ENCODE peak calls at places on chromosomes 7 and 10, in six cellular contexts. B, A, T, Q, F and S are unnamed samples.
A peak's percentile ranks its signal among the peaks of the same experiment; 100 is the strongest.

GRCh38 chr7:135877799-135878198 is 99.4 kb downstream of the MTPN start:
- DNase-seq in B (peak; percentile 44), A (no peak), T (no peak), Q (peak; percentile 33), F (no peak), S (peak; percentile 91)

GRCh38 chr10:58723977-58724376 is 211.3 kb downstream of the BICC1 start:
- DNase-seq in B (no peak), A (no peak), T (no peak), Q (peak; percentile 49), F (no peak), S (no peak)

GRCh38 chr7:74226633-74227032 is 16.8 kb downstream of the LAT2 start:
- DNase-seq in B (no peak), A (no peak), T (no peak), Q (no peak), F (no peak), S (no peak)

GRCh38 chr10:95279042-95279820 is 11.6 kb downstream of the PDLIM1 start:
- DNase-seq in B (peak; percentile 78), A (no peak), T (no peak), Q (peak; percentile 81), F (no peak), S (no peak)

GRCh38 chr7:23065974-23066373 is 39.6 kb upstream of the KLHL7 start:
- DNase-seq in B (no peak), A (no peak), T (no peak), Q (peak; percentile 48), F (no peak), S (no peak)

GRCh38 chr7:90749774-90750173 is 153.7 kb downstream of the CDK14 start:
- DNase-seq in B (peak; percentile 30), A (no peak), T (no peak), Q (peak; percentile 33), F (no peak), S (no peak)

GRCh38 chr7:81525901-81526300 is 243.9 kb downstream of the HGF start:
- DNase-seq in B (no peak), A (no peak), T (no peak), Q (no peak), F (no peak), S (no peak)

GRCh38 chr7:141409911-141410329 is 141.3 kb upstream of the AGK start:
- DNase-seq in B (no peak), A (peak; percentile 61), T (no peak), Q (no peak), F (peak; percentile 53), S (no peak)

GRCh38 chr7:27185708-27186449 is 847 bp upstream of the HOXA11 start:
- DNase-seq in B (peak; percentile 9), A (peak; percentile 35), T (no peak), Q (no peak), F (no peak), S (no peak)

GRCh38 chr7:81301815-81302214 is 383.0 kb upstream of the SEMA3C start:
- DNase-seq in B (no peak), A (no peak), T (no peak), Q (no peak), F (no peak), S (no peak)

GRCh38 chr7:21318190-21318915 is 109.5 kb upstream of the SP4 start:
- DNase-seq in B (peak; percentile 56), A (no peak), T (no peak), Q (no peak), F (no peak), S (no peak)

GRCh38 chr10:80532571-80532970 is 5.1 kb upstream of the SH2D4B start:
- DNase-seq in B (no peak), A (no peak), T (no peak), Q (no peak), F (no peak), S (no peak)
- H2AFZ ChIP-seq in B (no peak overlapping the region), A (no peak overlapping the region), T (no peak overlapping the region), Q (no peak overlapping the region), F (no peak overlapping the region), S (no peak overlapping the region)

GRCh38 chr7:106374437-106374836 is 89.7 kb upstream of the NAMPT start:
- DNase-seq in B (no peak), A (no peak), T (no peak), Q (no peak), F (no peak), S (no peak)
- H3K27ac ChIP-seq in B (no peak overlapping the region), A (no peak overlapping the region), T (no peak overlapping the region), Q (no peak overlapping the region), F (no peak overlapping the region), S (no peak overlapping the region)

GRCh38 chr10:72321248-72322029 is 33.3 kb downstream of the DNAJB12 start:
- DNase-seq in B (no peak), A (no peak), T (no peak), Q (no peak), F (no peak), S (no peak)
- H2BK5ac ChIP-seq in B (peak overlapping the region; percentile 36), A (no peak overlapping the region), T (peak overlapping the region; percentile 97), Q (peak overlapping the region; percentile 93), F (no peak overlapping the region), S (peak overlapping the region; percentile 75)

GRCh38 chr10:88493676-88494483 is 89.2 kb downstream of the RNLS start:
- DNase-seq in B (no peak), A (no peak), T (no peak), Q (peak; percentile 85), F (no peak), S (no peak)
- H2AFZ ChIP-seq in B (no peak overlapping the region), A (no peak overlapping the region), T (no peak overlapping the region), Q (no peak overlapping the region), F (no peak overlapping the region), S (no peak overlapping the region)

GRCh38 chr10:132450825-132451505 is 54.0 kb downstream of the PWWP2B start:
- DNase-seq in B (no peak), A (no peak), T (no peak), Q (no peak), F (no peak), S (no peak)
- H3K27ac ChIP-seq in B (no peak overlapping the region), A (no peak overlapping the region), T (no peak overlapping the region), Q (no peak overlapping the region), F (no peak overlapping the region), S (no peak overlapping the region)

GRCh38 chr7:77537136-77537594 is at the start of gene PTPN12:
- DNase-seq in B (no peak), A (no peak), T (no peak), Q (no peak), F (no peak), S (peak; percentile 83)

GRCh38 chr7:77537595-77538185 is 595 bp downstream of the PTPN12 start:
- DNase-seq in B (no peak), A (no peak), T (no peak), Q (no peak), F (peak; percentile 59), S (peak; percentile 18)

GRCh38 chr7:77538908-77539212 is 1.8 kb downstream of the PTPN12 start:
- DNase-seq in B (no peak), A (no peak), T (no peak), Q (no peak), F (no peak), S (no peak)

GRCh38 chr7:77536413-77537135 is 521 bp upstream of the PTPN12 start:
- DNase-seq in B (peak; percentile 96), A (peak; percentile 98), T (peak; percentile 89), Q (peak; percentile 93), F (peak; percentile 96), S (peak; percentile 99)

GRCh38 chr7:77538186-77538907 is 1.3 kb downstream of the PTPN12 start:
- DNase-seq in B (peak; percentile 97), A (peak; percentile 77), T (peak; percentile 65), Q (peak; percentile 93), F (peak; percentile 68), S (peak; percentile 86)
- H2BK5ac ChIP-seq in B (peak overlapping the region; percentile 0), A (no peak overlapping the region), T (peak overlapping the region; percentile 99), Q (peak overlapping the region; percentile 96), F (peak overlapping the region; percentile 91), S (peak overlapping the region; percentile 97)

GRCh38 chr7:41130596-41131236 is 572.2 kb downstream of the INHBA start:
- DNase-seq in B (no peak), A (peak; percentile 24), T (no peak), Q (no peak), F (no peak), S (no peak)

GRCh38 chr7:41133700-41134099 is 569.2 kb downstream of the INHBA start:
- DNase-seq in B (no peak), A (no peak), T (no peak), Q (no peak), F (no peak), S (no peak)

GRCh38 chr7:41134242-41134872 is 568.5 kb downstream of the INHBA start:
- DNase-seq in B (peak; percentile 70), A (no peak), T (no peak), Q (peak; percentile 55), F (no peak), S (peak; percentile 5)

GRCh38 chr7:41131956-41132355 is 570.9 kb downstream of the INHBA start:
- DNase-seq in B (no peak), A (no peak), T (no peak), Q (no peak), F (no peak), S (no peak)

DNA sequence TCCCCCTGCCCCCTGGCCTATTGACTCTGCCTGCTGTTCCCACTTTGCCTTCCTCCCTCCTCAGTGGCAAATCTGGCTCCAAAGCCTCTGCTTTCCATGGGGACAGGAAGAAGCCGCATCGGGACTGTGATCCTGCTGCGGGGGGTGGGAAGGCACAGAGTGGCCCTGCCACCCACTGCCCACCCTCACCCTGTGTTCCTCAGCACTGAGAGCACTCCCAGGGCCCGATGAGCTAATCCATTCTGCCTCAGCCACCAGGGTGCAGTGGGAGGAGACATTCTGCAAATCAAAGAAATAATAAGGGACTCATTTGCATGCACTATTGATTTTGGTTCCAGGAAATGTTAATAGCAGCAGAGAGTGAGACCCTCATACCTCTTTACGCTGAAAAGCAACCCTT is 572.9 kb downstream of the INHBA start:
- DNase-seq in B (no peak), A (no peak), T (no peak), Q (no peak), F (no peak), S (no peak)
- H2AFZ ChIP-seq in B (no peak overlapping the region), A (no peak overlapping the region), T (no peak overlapping the region), Q (no peak overlapping the region), F (peak overlapping the region; percentile 57), S (no peak overlapping the region)

GRCh38 chr7:36107926-36108631 is 45.0 kb upstream of the EEPD1 start:
- DNase-seq in B (no peak), A (no peak), T (no peak), Q (no peak), F (no peak), S (no peak)
- H3K27ac ChIP-seq in B (no peak overlapping the region), A (no peak overlapping the region), T (no peak overlapping the region), Q (no peak overlapping the region), F (no peak overlapping the region), S (no peak overlapping the region)